ENCODE peak calls at places on chromosomes 4 and X, in eight cellular contexts. M, W, E, K, F, U, A and P are unnamed samples.
A peak's percentile ranks its signal among the peaks of the same experiment; 100 is the strongest.

GRCh38 chr4:40811886-40812857 is 62.4 kb downstream of the NSUN7 start:
- DNase-seq in E (no peak), W (no peak), M (no peak), K (peak; percentile 62), A (no peak), F (no peak), U (no peak), P (no peak)

GRCh38 chr4:27154706-27155105 is 294.1 kb downstream of the STIM2 start:
- DNase-seq in E (no peak), F (no peak), U (no peak), K (peak; percentile 96), M (no peak), W (peak; percentile 59), A (no peak), P (no peak)

GRCh38 chrX:25968920-25969319 is 169.2 kb upstream of the MAGEB18 start:
- DNase-seq in A (peak; percentile 74), W (no peak), U (no peak), M (no peak), F (no peak), K (peak; percentile 0), E (no peak), P (no peak)

GRCh38 chr4:105074097-105074496 is 72.6 kb upstream of the TET2 start:
- DNase-seq in K (no peak), E (no peak), M (no peak), U (no peak), W (no peak), A (no peak), F (no peak), P (no peak)

GRCh38 chr4:42410446-42410845 is 13.2 kb downstream of the SHISA3 start:
- DNase-seq in K (no peak), W (no peak), F (no peak), A (no peak), U (no peak), M (no peak), E (no peak), P (no peak)

GRCh38 chrX:43880439-43880838 is 1.8 kb downstream of the MAOB start:
- DNase-seq in F (no peak), W (no peak), E (no peak), M (no peak), A (no peak), K (no peak), U (no peak), P (no peak)

GRCh38 chr4:61838072-61838471 is 637.9 kb downstream of the ADGRL3 start:
- DNase-seq in A (no peak), M (no peak), U (no peak), E (no peak), K (no peak), F (no peak), W (no peak), P (no peak)

GRCh38 chr4:152255437-152255836 is 280.5 kb downstream of the FBXW7 start:
- DNase-seq in M (no peak), W (peak; percentile 18), U (no peak), E (peak; percentile 15), A (no peak), F (peak; percentile 63), K (peak; percentile 44), P (no peak)

GRCh38 chrX:12974217-12974796 is 603 bp upstream of the TMSB4X start:
- DNase-seq in U (peak; percentile 31), F (no peak), E (no peak), M (peak; percentile 66), A (peak; percentile 93), K (peak; percentile 69), W (peak; percentile 83), P (no peak)

GRCh38 chr4:87026795-87027495 is 92.1 kb downstream of the AFF1 start:
- DNase-seq in K (no peak), F (no peak), A (no peak), U (no peak), M (no peak), W (no peak), E (no peak), P (no peak)

GRCh38 chr4:7964890-7965662 is 25.4 kb upstream of the AFAP1 start:
- DNase-seq in A (peak; percentile 84), F (no peak), W (peak; percentile 87), E (peak; percentile 27), M (no peak), K (peak; percentile 64), U (no peak), P (no peak)

GRCh38 chr4:850323-850945 is 24.5 kb upstream of the CPLX1 start:
- DNase-seq in E (no peak), M (no peak), U (no peak), A (no peak), K (no peak), F (no peak), W (peak; percentile 51), P (no peak)

GRCh38 chrX:24266996-24267395 is 46.9 kb downstream of the SUPT20HL2 start:
- DNase-seq in W (peak; percentile 52), K (peak; percentile 48), A (no peak), E (no peak), F (no peak), M (no peak), U (no peak), P (no peak)

GRCh38 chr4:112951362-112951962 is 98.0 kb upstream of the ANK2 start:
- DNase-seq in F (no peak), W (no peak), M (no peak), U (no peak), E (no peak), K (peak; percentile 3), A (no peak), P (no peak)

GRCh38 chr4:41882622-41883347 is 52.4 kb upstream of the TMEM33 start:
- DNase-seq in K (peak; percentile 19), F (peak; percentile 41), A (no peak), U (no peak), M (no peak), E (peak; percentile 35), W (peak; percentile 17), P (no peak)

GRCh38 chr4:31983677-31984076 is 1263.5 kb downstream of the PCDH7 start:
- DNase-seq in F (no peak), M (no peak), U (no peak), W (no peak), K (no peak), A (no peak), E (no peak), P (no peak)

GRCh38 chrX:18288716-18289115 is 65.8 kb downstream of the SCML2 start:
- DNase-seq in A (no peak), U (no peak), F (no peak), M (no peak), K (no peak), W (no peak), E (no peak), P (no peak)

GRCh38 chr4:176791591-176792347 is 953 bp downstream of the VEGFC start:
- DNase-seq in F (no peak), A (peak; percentile 85), K (peak; percentile 63), E (no peak), U (no peak), W (no peak), M (no peak), P (no peak)

GRCh38 chr4:148287111-148287510 is 155.1 kb downstream of the NR3C2 start:
- DNase-seq in W (no peak), E (no peak), A (no peak), F (no peak), K (no peak), U (no peak), M (no peak), P (no peak)

GRCh38 chr4:53695540-53696463 is 104.5 kb upstream of the LNX1 start:
- DNase-seq in F (no peak), M (no peak), U (no peak), K (no peak), E (no peak), W (no peak), A (no peak), P (no peak)